ENCODE peak calls at places on chromosomes 7 and 10, in seven cellular contexts. P is K562, M is HCT116, Q is heart left ventricle, K is HepG2, G is right lobe of liver, S is body of pancreas. J is an unnamed sample.

GRCh38 chr10:95394161-95394880 is 103.5 kb upstream of the PDLIM1 start:
- ATAC-seq in Q (no peak), M (peak), G (no peak), K (no peak), P (peak), S (no peak), J (no peak)

GRCh38 chr10:74913321-74913980 is 87.1 kb downstream of the KAT6B start:
- ATAC-seq in P (peak), S (no peak), Q (no peak), G (peak), K (no peak), M (no peak), J (no peak)

GRCh38 chr10:74924251-74924954 is 98.0 kb downstream of the KAT6B start:
- ATAC-seq in G (peak), K (no peak), S (peak), M (peak), P (no peak), Q (peak), J (peak)

GRCh38 chr7:43296306-43296705 is 183.9 kb downstream of the HECW1 start:
- ATAC-seq in K (peak), P (peak), S (peak), M (no peak), G (no peak), Q (no peak), J (peak)

GRCh38 chr10:63227207-63227895 is 94.2 kb downstream of the NRBF2 start:
- ATAC-seq in K (no peak), Q (no peak), M (peak), G (no peak), S (no peak), P (no peak), J (no peak)

GRCh38 chr7:129698516-129699418 is 87.2 kb downstream of the NRF1 start:
- ATAC-seq in M (no peak), P (peak), Q (no peak), S (no peak), K (no peak), G (no peak), J (no peak)

GRCh38 chr10:30931094-30931493 is 100.6 kb downstream of the ZNF438 start:
- ATAC-seq in M (no peak), Q (no peak), P (no peak), G (no peak), S (no peak), K (no peak), J (no peak)

GRCh38 chr10:102945989-102946388 is 27.9 kb downstream of the CNNM2 start:
- ATAC-seq in Q (peak), M (no peak), G (no peak), K (no peak), P (no peak), S (no peak), J (no peak)

GRCh38 chr10:93072225-93072712 is 1.4 kb upstream of the CYP26A1 start:
- ATAC-seq in G (peak), Q (no peak), K (peak), M (no peak), P (peak), S (peak), J (no peak)

GRCh38 chr10:102038410-102038809 is 17.6 kb downstream of the ARMH3 start:
- ATAC-seq in M (no peak), G (no peak), Q (no peak), S (no peak), P (no peak), K (no peak), J (no peak)

GRCh38 chr10:105837951-105838350 is 1196.9 kb downstream of the SORCS3 start:
- ATAC-seq in K (peak), G (peak), Q (no peak), S (peak), M (no peak), P (no peak), J (no peak)

GRCh38 chr7:117479480-117480224 is at the start of gene CFTR:
- ATAC-seq in S (peak), Q (peak), G (peak), P (no peak), K (no peak), M (no peak), J (peak)

DNA sequence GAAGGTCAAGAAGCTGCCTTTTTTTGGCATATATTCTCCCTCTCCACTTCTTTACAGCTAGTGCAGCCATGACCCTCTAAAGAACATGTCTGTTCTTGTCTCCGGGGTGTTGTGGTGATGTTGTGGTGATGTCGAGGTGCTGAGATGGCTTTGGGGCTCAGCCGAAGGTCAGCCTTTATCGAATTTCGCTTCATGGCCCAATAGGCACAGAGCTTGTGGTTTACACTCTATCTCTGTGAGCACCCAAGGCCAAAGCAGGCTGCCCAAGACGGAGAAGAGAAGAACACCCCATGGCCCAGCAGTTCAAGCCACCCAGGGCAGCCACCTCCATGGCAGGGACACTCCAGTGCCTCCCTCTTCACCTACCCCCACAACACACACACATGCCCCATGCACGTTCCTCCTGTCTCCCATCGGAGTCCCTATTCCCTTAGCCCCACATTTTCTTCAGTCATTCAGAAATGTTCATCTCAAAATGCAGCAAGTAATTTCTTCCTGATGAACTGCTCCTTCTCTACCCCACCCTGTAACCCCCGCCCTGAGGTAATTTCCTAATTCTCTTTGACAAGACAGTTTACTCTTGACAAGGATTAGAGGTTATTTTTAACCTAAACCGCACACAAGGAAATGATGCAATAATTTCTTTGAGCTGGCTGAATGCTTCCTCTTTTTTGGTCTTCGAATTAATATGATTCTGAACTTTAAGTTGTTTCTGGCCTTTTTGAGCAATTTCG is 18.6 kb upstream of the ADRB1 start:
- ATAC-seq in P (peak), K (no peak), M (no peak), S (no peak), G (peak), Q (peak), J (no peak)
- TF ChIP-seq POLR2A in P (no peak), K (no peak), M (no peak), S (no peak), G (no peak), Q (no peak), J (no peak)

GRCh38 chr10:133358162-133358919 is 522 bp upstream of the FUOM start:
- ATAC-seq in S (no peak), K (peak), G (peak), Q (peak), P (no peak), M (no peak), J (peak)

GRCh38 chr10:133356549-133356948 is 1.3 kb downstream of the FUOM start:
- ATAC-seq in S (no peak), Q (no peak), K (no peak), M (no peak), G (no peak), P (no peak), J (no peak)

GRCh38 chr10:133358920-133359300 is 1.1 kb upstream of the FUOM start:
- ATAC-seq in P (no peak), Q (no peak), G (peak), S (no peak), M (no peak), K (peak), J (no peak)

GRCh38 chr10:133356953-133357292 is 896 bp downstream of the FUOM start:
- ATAC-seq in M (peak), K (peak), Q (no peak), P (no peak), S (no peak), G (no peak), J (no peak)

DNA sequence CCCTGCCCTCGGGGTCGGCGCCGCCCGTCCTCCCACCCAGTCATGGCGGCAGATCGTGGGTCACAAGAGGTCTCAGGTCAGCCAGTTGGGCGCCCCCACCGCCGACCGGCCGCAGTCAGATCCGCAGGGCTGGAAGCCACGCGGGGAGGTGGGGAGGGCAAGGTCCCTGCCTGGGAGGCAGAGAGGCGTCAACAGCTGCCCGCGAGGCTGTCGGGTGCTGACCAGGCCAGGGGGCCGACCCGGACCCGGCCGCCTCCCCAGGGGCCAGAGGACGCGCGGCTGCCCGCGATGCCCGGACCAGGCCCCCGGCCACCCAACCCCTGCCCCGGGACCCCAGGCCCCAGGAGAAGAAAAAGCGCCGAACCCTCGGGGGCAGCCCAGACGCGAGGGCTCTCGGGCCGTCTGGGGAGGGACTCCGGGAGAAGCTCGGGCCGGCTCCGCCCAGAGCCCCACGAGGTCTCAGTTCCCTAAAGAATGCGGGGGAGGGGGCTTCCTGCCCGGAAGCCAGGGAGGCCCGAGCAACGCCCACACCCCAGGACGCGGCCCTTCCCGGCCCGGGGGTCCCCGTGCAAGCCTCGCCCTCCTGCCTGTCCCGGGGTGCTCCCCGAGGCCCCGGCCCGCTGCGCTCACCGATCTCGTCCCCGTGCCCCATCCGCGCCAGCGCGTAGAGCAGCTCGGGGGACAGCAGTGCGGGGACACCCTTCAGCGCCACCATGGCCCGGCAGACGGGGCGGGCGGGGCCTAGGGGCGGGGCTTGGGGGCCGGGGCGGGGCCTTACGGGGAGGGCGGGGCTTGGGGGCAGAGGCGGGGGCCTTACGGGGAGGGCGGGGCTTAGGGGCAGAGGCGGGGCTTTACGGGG is at the start of gene FUOM:
- ATAC-seq in K (peak), G (peak), S (peak), M (peak), P (peak), Q (peak), J (peak)
- TF ChIP-seq POLR2A in K (peak), G (no peak), S (peak), M (no peak), P (peak), Q (peak), J (no peak)

GRCh38 chr7:128349121-128349825 is 5.6 kb upstream of the RBM28 start:
- ATAC-seq in K (peak), Q (no peak), P (no peak), M (no peak), G (no peak), S (no peak), J (no peak)

GRCh38 chr7:128347573-128348147 is 4.0 kb upstream of the RBM28 start:
- ATAC-seq in M (peak), P (peak), K (peak), S (no peak), G (peak), Q (peak), J (no peak)

GRCh38 chr7:128341733-128342132 is 2.0 kb downstream of the RBM28 start:
- ATAC-seq in Q (no peak), K (no peak), P (no peak), G (no peak), S (no peak), M (no peak), J (no peak)

GRCh38 chr7:128344431-128344774 is 695 bp upstream of the RBM28 start:
- ATAC-seq in M (no peak), K (no peak), S (no peak), P (no peak), Q (no peak), G (no peak), J (no peak)

GRCh38 chr7:128343554-128344430 is at the start of gene RBM28:
- ATAC-seq in G (peak), P (peak), M (peak), K (peak), S (peak), Q (peak), J (peak)
- TF ChIP-seq POLR2A in G (peak), P (peak), M (peak), K (peak), S (peak), Q (peak), J (peak)

DNA sequence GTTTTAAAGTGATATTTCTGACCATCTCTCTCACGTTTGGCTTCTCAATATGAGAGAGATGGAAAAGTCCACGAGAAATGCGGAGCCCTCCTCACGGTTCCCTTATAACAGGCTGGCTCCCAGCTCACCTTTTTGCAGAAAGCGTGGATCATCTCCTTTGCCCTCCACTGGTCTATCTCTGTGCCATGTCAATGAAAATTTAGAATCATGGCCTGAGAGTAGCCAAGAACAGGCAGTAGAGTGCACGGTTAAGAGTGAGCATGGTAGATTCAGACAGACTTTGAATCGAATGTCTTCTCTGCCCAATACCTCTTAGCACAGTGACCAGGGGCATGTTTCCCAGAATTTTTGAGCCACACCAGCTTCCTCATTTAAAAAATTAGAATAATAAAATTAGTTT is 1.1 kb downstream of the GIMAP7 start:
- ATAC-seq in G (peak), P (no peak), K (no peak), M (no peak), S (no peak), Q (no peak), J (no peak)
- TF ChIP-seq POLR2A in G (no peak), P (no peak), K (no peak), M (no peak), S (no peak), Q (no peak), J (no peak)

DNA sequence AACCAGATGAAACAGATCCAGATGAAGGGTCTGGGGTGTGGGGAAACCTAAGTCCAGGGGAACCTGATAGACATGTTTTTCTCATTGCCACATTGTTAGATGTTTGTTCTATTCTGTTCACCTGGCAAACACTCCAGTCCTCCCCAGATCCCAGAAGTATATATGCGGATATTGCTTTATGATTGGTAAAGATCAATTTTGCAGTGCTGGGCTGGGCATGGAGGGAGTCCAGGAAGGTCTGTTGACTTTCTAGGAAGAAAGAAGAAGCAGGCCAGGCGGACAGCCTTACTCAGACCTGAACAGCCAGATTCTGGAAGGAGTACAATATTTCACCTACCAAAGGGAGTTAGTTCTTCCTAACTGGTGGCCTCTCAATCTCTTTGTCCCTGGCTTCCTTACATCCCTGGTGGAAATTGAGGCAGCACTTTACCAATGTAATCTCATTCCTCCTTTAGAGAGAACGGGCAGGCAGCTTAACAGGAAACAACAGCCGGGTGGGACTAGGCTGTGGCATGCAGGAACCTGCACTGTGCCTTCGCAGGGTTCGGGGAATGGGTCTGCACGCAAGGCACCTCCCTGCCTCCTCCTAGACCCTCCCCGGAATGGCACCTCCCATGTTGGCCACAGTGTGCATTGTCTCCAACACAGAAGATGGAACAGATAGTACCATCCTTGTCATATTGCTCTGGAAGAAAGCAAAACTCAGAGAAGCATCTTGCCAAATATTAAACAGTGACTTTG is 931 bp downstream of the GIMAP6 start:
- ATAC-seq in G (peak), P (no peak), S (peak), K (no peak), Q (peak), M (no peak), J (peak)
- TF ChIP-seq POLR2A in G (peak), P (no peak), S (peak), K (no peak), Q (peak), M (no peak), J (peak)

GRCh38 chr10:123398756-123399155 is 244.6 kb downstream of the BUB3 start:
- ATAC-seq in K (no peak), M (no peak), P (no peak), G (no peak), Q (no peak), S (no peak), J (no peak)

GRCh38 chr10:123394382-123394781 is 240.2 kb downstream of the BUB3 start:
- ATAC-seq in K (no peak), Q (no peak), S (no peak), G (no peak), M (no peak), P (no peak), J (no peak)

GRCh38 chr10:123399276-123399839 is 245.2 kb downstream of the BUB3 start:
- ATAC-seq in S (no peak), G (no peak), K (no peak), P (no peak), M (no peak), Q (no peak), J (no peak)

GRCh38 chr10:123395906-123396305 is 241.7 kb downstream of the BUB3 start:
- ATAC-seq in S (no peak), G (no peak), M (no peak), K (no peak), Q (no peak), P (no peak), J (no peak)

GRCh38 chr10:123398180-123398591 is 244.0 kb downstream of the BUB3 start:
- ATAC-seq in G (no peak), K (no peak), P (no peak), Q (no peak), S (no peak), M (no peak), J (no peak)
- TF ChIP-seq POLR2A in G (no peak), K (no peak), P (no peak), Q (no peak), S (no peak), M (no peak), J (no peak)

DNA sequence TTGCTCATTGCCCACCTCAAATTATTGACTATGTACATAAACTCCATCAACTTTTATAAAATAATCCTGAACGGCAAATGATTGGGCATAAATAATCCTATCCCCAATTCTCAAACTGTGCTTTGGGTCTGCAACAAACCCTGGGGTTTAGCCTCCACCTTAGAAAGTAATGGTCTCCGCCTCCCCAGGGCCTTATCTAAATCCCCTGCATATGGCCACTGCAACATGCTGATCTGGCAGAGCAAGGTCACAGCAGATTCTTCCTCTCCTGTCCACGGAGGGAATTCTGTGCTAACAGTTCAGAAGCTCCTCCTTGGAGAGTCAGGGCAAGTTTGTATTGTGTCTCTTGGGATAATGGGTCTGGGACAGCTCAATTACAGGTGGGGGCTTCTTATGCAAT is 18.4 kb downstream of the FXYD4 start:
- ATAC-seq in Q (no peak), P (peak), G (no peak), S (no peak), M (no peak), K (peak), J (no peak)
- TF ChIP-seq POLR2A in Q (no peak), P (no peak), G (no peak), S (no peak), M (no peak), K (no peak), J (no peak)

GRCh38 chr10:17200035-17200884 is 1.2 kb downstream of the TRDMT1 start:
- ATAC-seq in S (no peak), K (no peak), G (no peak), P (no peak), M (no peak), Q (no peak), J (no peak)
- TF ChIP-seq POLR2A in S (no peak), K (no peak), G (no peak), P (no peak), M (no peak), Q (no peak), J (no peak)

GRCh38 chr10:79356104-79356503 is 8.8 kb downstream of the PPIF start:
- ATAC-seq in M (no peak), P (no peak), K (no peak), Q (no peak), G (peak), S (no peak), J (no peak)
- TF ChIP-seq POLR2A in M (no peak), P (no peak), K (peak), Q (no peak), G (no peak), S (no peak), J (no peak)

J was measured in gastroesophageal sphincter.